ENCODE peak calls at places on chromosomes 3 and 15, in seven cellular contexts. Y is ovary, A is esophagus muscularis mucosa, X is H9, C is A549, V is left ventricle myocardium inferior, B is uterus. I is an unnamed sample.

GRCh38 chr3:46575577-46576222 is 9.6 kb upstream of the LRRC2 start:
- DNase-seq in C (no peak), X (peak; percentile 75), B (no peak), A (no peak), V (no peak), Y (no peak), I (no peak)

GRCh38 chr3:56758539-56758981 is 43.2 kb downstream of the ARHGEF3 start:
- DNase-seq in A (no peak), V (no peak), X (no peak), B (peak; percentile 31), C (peak; percentile 7), Y (no peak), I (no peak)

GRCh38 chr3:137692803-137693431 is 71.2 kb upstream of the SOX14 start:
- DNase-seq in V (no peak), X (peak; percentile 79), B (no peak), C (no peak), Y (no peak), A (no peak), I (no peak)

GRCh38 chr3:161649900-161650484 is 153.4 kb downstream of the OTOL1 start:
- DNase-seq in A (no peak), V (no peak), B (no peak), Y (no peak), C (no peak), X (no peak), I (no peak)

GRCh38 chr15:65767264-65767595 is 24.9 kb downstream of the DENND4A start:
- DNase-seq in B (no peak), Y (no peak), X (no peak), V (no peak), A (no peak), C (no peak), I (no peak)

GRCh38 chr15:101504866-101505609 is 15.5 kb upstream of the PCSK6 start:
- DNase-seq in C (no peak), X (no peak), B (no peak), A (peak; percentile 80), V (no peak), Y (no peak), I (no peak)

GRCh38 chr3:136671921-136672320 is 80.3 kb downstream of the STAG1 start:
- DNase-seq in C (no peak), A (no peak), X (no peak), Y (no peak), B (no peak), V (no peak), I (no peak)

GRCh38 chr3:134708671-134709070 is 57.8 kb upstream of the KY start:
- DNase-seq in Y (no peak), B (no peak), X (no peak), V (no peak), C (no peak), A (peak; percentile 60), I (no peak)

GRCh38 chr3:172629470-172629869 is 81.4 kb downstream of the NCEH1 start:
- DNase-seq in V (no peak), B (no peak), X (no peak), A (peak; percentile 60), C (no peak), Y (no peak), I (no peak)

GRCh38 chr3:46495901-46496456 is 1.8 kb upstream of the RTP3 start:
- DNase-seq in Y (no peak), A (no peak), V (no peak), B (no peak), X (no peak), C (no peak), I (no peak)

GRCh38 chr15:57890351-57890750 is 175.2 kb downstream of the ALDH1A2 start:
- DNase-seq in X (no peak), Y (no peak), A (no peak), C (no peak), B (no peak), V (no peak), I (no peak)

GRCh38 chr3:184168363-184169120 is 6.1 kb upstream of the AP2M1 start:
- DNase-seq in X (no peak), B (peak; percentile 47), C (no peak), A (no peak), Y (no peak), V (no peak), I (peak; percentile 48)

GRCh38 chr15:85027033-85027380 is 45.4 kb downstream of the PDE8A start:
- DNase-seq in V (no peak), A (no peak), Y (no peak), B (no peak), X (no peak), C (no peak), I (no peak)

GRCh38 chr3:184579513-184579912 is 17.9 kb downstream of the EPHB3 start:
- DNase-seq in C (no peak), V (no peak), X (no peak), Y (no peak), B (no peak), A (no peak), I (no peak)

GRCh38 chr15:98529205-98530145 is 118.9 kb upstream of the IGF1R start:
- DNase-seq in V (no peak), B (no peak), X (no peak), C (no peak), A (no peak), Y (no peak), I (no peak)

GRCh38 chr15:87863152-87863551 is 393.4 kb downstream of the NTRK3 start:
- DNase-seq in X (peak; percentile 40), A (peak; percentile 34), Y (no peak), C (no peak), V (no peak), B (no peak), I (no peak)

GRCh38 chr15:62122249-62122648 is 42.8 kb downstream of the C2CD4B start:
- DNase-seq in X (no peak), V (no peak), Y (no peak), A (no peak), B (no peak), C (no peak), I (no peak)

GRCh38 chr3:27888562-27888961 is 166.4 kb upstream of the EOMES start:
- DNase-seq in Y (no peak), B (no peak), C (no peak), V (no peak), A (no peak), X (no peak), I (no peak)

GRCh38 chr15:59532770-59533379 is 78.7 kb upstream of the GCNT3 start:
- DNase-seq in X (no peak), Y (peak; percentile 24), V (no peak), A (no peak), B (no peak), C (peak; percentile 29), I (no peak)

GRCh38 chr15:91857224-91857585 is 3.7 kb downstream of the SLCO3A1 start:
- DNase-seq in V (no peak), B (no peak), C (no peak), Y (no peak), X (no peak), A (peak; percentile 34), I (no peak)

GRCh38 chr3:41893977-41894376 is 67.9 kb downstream of the ULK4 start:
- DNase-seq in B (no peak), A (no peak), C (peak; percentile 23), X (no peak), Y (peak; percentile 25), V (no peak), I (no peak)
- TF ChIP-seq CTCF in B (peak; percentile 57), A (peak; percentile 45), C (peak; percentile 70), X (peak; percentile 52), Y (peak; percentile 19), V (peak; percentile 68), I (peak; percentile 29)

DNA sequence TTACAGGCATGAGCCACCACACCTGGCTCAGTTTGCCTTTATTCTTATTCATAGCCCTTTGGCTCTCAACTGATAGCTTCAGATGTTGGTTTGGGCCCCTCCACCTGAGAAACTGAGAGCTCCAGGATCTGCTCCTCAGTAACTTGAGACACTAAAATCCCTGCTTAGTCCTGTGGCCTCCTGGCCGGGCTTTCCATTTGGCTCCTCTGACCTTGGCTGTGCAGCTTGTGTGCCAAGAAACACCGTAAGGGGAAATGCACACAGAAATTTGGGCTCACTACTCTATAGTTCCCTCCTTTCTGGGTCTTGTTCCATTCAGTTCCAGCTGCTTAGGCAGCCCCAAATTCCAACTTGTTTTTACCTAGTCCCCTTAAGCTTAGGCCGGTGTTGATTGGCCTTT is 24.9 kb downstream of the NIPA2 start:
- DNase-seq in V (no peak), X (no peak), Y (no peak), C (no peak), B (no peak), A (no peak), I (no peak)
- H3K4me1 ChIP-seq in V (peaks cover 10% of the 10 kb centered on the region), X (no peaks in the 10 kb centered on the region), Y (no peaks in the 10 kb centered on the region), C (no peaks in the 10 kb centered on the region), B (no peaks in the 10 kb centered on the region), A (no peaks in the 10 kb centered on the region), I (peaks cover 5% of the 10 kb centered on the region)

DNA sequence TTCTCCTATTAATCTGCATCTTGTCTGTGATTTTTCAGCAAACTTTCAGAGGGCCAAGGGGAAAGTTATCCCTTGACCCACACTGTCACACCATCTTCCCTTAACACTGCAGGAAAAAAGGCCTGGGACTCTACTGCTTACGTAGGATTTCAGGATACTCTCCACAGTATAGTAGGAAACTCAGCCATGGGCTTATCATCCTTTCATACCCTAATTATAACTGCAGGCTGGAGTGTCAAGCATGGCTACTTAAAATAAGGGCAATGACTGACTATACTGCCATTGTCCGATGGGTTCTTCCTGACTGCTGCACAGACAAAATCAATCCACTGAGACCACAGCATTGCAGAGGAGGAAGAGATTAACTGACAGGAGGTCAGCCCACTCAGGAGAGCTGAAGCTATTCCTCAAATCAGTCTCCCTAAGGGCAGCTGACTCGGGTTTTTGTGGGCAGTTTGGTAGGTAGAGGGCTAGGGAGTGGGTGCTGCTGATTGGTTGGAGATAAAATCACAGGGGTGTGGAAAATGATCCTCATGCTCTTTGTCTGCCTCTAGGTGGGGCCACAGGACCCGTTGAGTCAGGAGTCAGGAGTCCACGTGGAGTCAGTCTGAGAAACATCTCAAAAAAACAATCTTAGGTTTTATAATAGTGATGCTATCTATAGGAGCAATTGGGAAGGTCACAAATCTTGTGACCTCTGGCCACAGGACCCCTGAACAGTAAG is 118.2 kb upstream of the STRIT1 start:
- DNase-seq in X (no peak), V (no peak), Y (no peak), A (peak; percentile 60), B (no peak), C (no peak), I (no peak)
- TF ChIP-seq CTCF in X (peak; percentile 46), V (no peak), Y (no peak), A (no peak), B (no peak), C (no peak), I (no peak)

DNA sequence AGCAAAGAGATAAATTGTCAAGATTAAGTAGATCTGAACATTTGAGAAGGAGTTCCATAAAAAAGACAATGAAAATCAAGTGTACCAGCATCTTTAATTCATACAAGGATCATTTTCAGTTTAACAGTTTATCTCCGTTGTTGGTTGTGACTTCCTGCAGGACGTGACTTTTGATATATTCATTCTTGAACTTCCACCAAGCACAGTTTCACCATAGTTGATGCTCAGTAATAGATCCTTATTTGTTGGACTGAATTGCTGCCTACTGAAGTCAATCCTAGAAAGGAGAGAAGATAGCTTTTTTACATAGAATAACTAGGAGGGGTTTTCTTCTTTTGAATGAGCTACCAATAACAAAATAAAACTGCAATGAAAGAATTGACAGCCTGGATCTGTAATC is 408.2 kb downstream of the LPP start:
- DNase-seq in B (no peak), Y (no peak), X (no peak), A (no peak), C (no peak), V (no peak), I (no peak)
- H3K4me1 ChIP-seq in B (peaks cover 16% of the 10 kb centered on the region), Y (no peaks in the 10 kb centered on the region), X (no peaks in the 10 kb centered on the region), A (peaks cover 20% of the 10 kb centered on the region), C (peaks cover 22% of the 10 kb centered on the region), V (peaks cover 26% of the 10 kb centered on the region), I (peaks cover 14% of the 10 kb centered on the region)

I was measured in spleen.